ENCODE peak calls at places on chromosomes 12 and 14, in nine cellular contexts. C is type B pancreatic cell; U is stromal cell of bone marrow; I is activated CD8-positive, alpha-beta T cell treated with anti-CD3 and anti-CD28 coated beads for 36 hours; J is lung; K is brain microvascular endothelial cell; L is GM19239; V is AG04449; R is fibroblast of lung. O is an unnamed sample.

GRCh38 chr12:132593938-132594358 is 16.4 kb downstream of the LRCOL1 start:
- DNase-seq in C (peak), U (peak), I (peak), J (peak), K (peak), L (peak), V (peak), R (peak), O (peak)

GRCh38 chr12:2354151-2354991 is 301.6 kb downstream of the CACNA1C start:
- DNase-seq in C (no peak), U (no peak), I (no peak), J (no peak), K (no peak), L (no peak), V (no peak), R (peak), O (no peak)

GRCh38 chr12:43094886-43095285 is 457.1 kb downstream of the ADAMTS20 start:
- DNase-seq in C (no peak), U (no peak), I (no peak), J (no peak), K (no peak), L (no peak), V (no peak), R (peak), O (no peak)

GRCh38 chr12:49331360-49332222 is 5.4 kb downstream of the C1QL4 start:
- DNase-seq in C (no peak), U (peak), I (peak), J (peak), K (peak), L (no peak), V (no peak), R (peak), O (peak)

GRCh38 chr14:104386281-104386841 is 193.2 kb upstream of the C14orf180 start:
- DNase-seq in C (peak), U (no peak), I (no peak), J (no peak), K (no peak), L (no peak), V (no peak), R (no peak), O (no peak)

GRCh38 chr12:109996483-109996853 is 300 bp upstream of the GIT2 start:
- DNase-seq in C (no peak), U (no peak), I (no peak), J (no peak), K (no peak), L (no peak), V (no peak), R (no peak), O (no peak)

GRCh38 chr12:21265932-21266331 is 68.8 kb downstream of the SLCO1A2 start:
- DNase-seq in C (no peak), U (no peak), I (no peak), J (no peak), K (no peak), L (no peak), V (no peak), R (no peak), O (no peak)

GRCh38 chr12:2084553-2085296 is 31.9 kb downstream of the CACNA1C start:
- DNase-seq in C (no peak), U (peak), I (no peak), J (no peak), K (peak), L (no peak), V (peak), R (peak), O (peak)

GRCh38 chr12:31759621-31760459 is 31.0 kb upstream of the AMN1 start:
- DNase-seq in C (no peak), U (no peak), I (no peak), J (no peak), K (no peak), L (no peak), V (no peak), R (no peak), O (no peak)

GRCh38 chr14:101559624-101560533 is 1.4 kb upstream of the DIO3 start:
- DNase-seq in C (no peak), U (no peak), I (no peak), J (no peak), K (no peak), L (no peak), V (no peak), R (peak), O (no peak)

GRCh38 chr14:75084513-75084912 is 15.1 kb downstream of the ZC2HC1C start:
- DNase-seq in C (no peak), U (no peak), I (no peak), J (no peak), K (no peak), L (no peak), V (no peak), R (no peak), O (peak)

GRCh38 chr14:105187935-105188524 is 6.9 kb upstream of the NUDT14 start:
- DNase-seq in C (no peak), U (no peak), I (peak), J (peak), K (no peak), L (no peak), V (no peak), R (no peak), O (no peak)

GRCh38 chr12:47017901-47018479 is 61.4 kb upstream of the PCED1B start:
- DNase-seq in C (no peak), U (no peak), I (no peak), J (no peak), K (peak), L (no peak), V (no peak), R (peak), O (peak)

GRCh38 chr12:113407931-113408585 is 4.4 kb upstream of the SDS start:
- DNase-seq in C (no peak), U (peak), I (no peak), J (no peak), K (peak), L (no peak), V (peak), R (peak), O (peak)

GRCh38 chr12:80781313-80781712 is 64.6 kb downstream of the MYF5 start:
- DNase-seq in C (no peak), U (no peak), I (no peak), J (no peak), K (no peak), L (no peak), V (no peak), R (no peak), O (no peak)

GRCh38 chr12:113059071-113059595 is 2.6 kb downstream of the DTX1 start:
- DNase-seq in C (no peak), U (no peak), I (peak), J (no peak), K (no peak), L (no peak), V (no peak), R (no peak), O (no peak)

O was measured in A172.